ENCODE peak calls at places on chromosome 3, in eight cellular contexts. V is GM12878, C is A549, U is OCI-LY7, Z is fibroblast of lung, W is uterus, A is lung, K is astrocyte of the spinal cord. S is an unnamed sample.

GRCh38 chr3:69753179-69753775 is 14.0 kb downstream of the MITF start:
- DNase-seq in V (no peak), C (no peak), U (no peak), Z (no peak), W (no peak), A (no peak), K (no peak), S (no peak)

GRCh38 chr3:166510382-166510781 is 673.2 kb upstream of the BCHE start:
- DNase-seq in V (no peak), C (no peak), U (no peak), Z (no peak), W (no peak), A (no peak), K (no peak), S (no peak)

GRCh38 chr3:197545111-197545510 is 10.7 kb downstream of the BDH1 start:
- DNase-seq in V (no peak), C (no peak), U (no peak), Z (no peak), W (no peak), A (no peak), K (no peak), S (no peak)

GRCh38 chr3:156511987-156512677 is 42.8 kb downstream of the SSR3 start:
- DNase-seq in V (no peak), C (no peak), U (no peak), Z (no peak), W (no peak), A (no peak), K (no peak), S (no peak)

GRCh38 chr3:196292281-196292923 is 4.9 kb upstream of the PCYT1A start:
- DNase-seq in V (no peak), C (no peak), U (peak; percentile 74), Z (no peak), W (no peak), A (no peak), K (no peak), S (peak; percentile 57)

GRCh38 chr3:182792901-182793662 is at the start of gene ATP11B:
- DNase-seq in V (no peak), C (peak; percentile 45), U (peak; percentile 88), Z (peak; percentile 51), W (peak; percentile 72), A (peak; percentile 76), K (peak; percentile 68), S (peak; percentile 89)

GRCh38 chr3:37499061-37499785 is 324.8 kb upstream of the LRRFIP2 start:
- DNase-seq in V (no peak), C (no peak), U (no peak), Z (no peak), W (no peak), A (no peak), K (no peak), S (no peak)

GRCh38 chr3:16512435-16513140 is 911 bp downstream of the RFTN1 start:
- DNase-seq in V (no peak), C (no peak), U (peak; percentile 88), Z (peak; percentile 26), W (peak; percentile 47), A (peak; percentile 61), K (peak; percentile 20), S (peak; percentile 79)

GRCh38 chr3:151724846-151725562 is 8.7 kb upstream of the AADACL2 start:
- DNase-seq in V (no peak), C (no peak), U (no peak), Z (peak; percentile 58), W (no peak), A (no peak), K (no peak), S (no peak)

GRCh38 chr3:115831864-115832263 is 208.6 kb downstream of the GAP43 start:
- DNase-seq in V (no peak), C (no peak), U (no peak), Z (no peak), W (no peak), A (no peak), K (no peak), S (no peak)

GRCh38 chr3:15647629-15648167 is 46.2 kb downstream of the BTD start:
- DNase-seq in V (peak; percentile 94), C (no peak), U (peak; percentile 82), Z (peak; percentile 99), W (no peak), A (no peak), K (peak; percentile 98), S (peak; percentile 77)

GRCh38 chr3:48140284-48140683 is 47.9 kb downstream of the CDC25A start:
- DNase-seq in V (no peak), C (no peak), U (no peak), Z (no peak), W (no peak), A (no peak), K (no peak), S (no peak)

GRCh38 chr3:33064929-33065328 is 32.0 kb downstream of the GLB1 start:
- DNase-seq in V (no peak), C (peak; percentile 10), U (peak; percentile 65), Z (no peak), W (no peak), A (no peak), K (no peak), S (no peak)

GRCh38 chr3:158640646-158641045 is 3.7 kb upstream of the GFM1 start:
- DNase-seq in V (no peak), C (no peak), U (no peak), Z (no peak), W (no peak), A (no peak), K (no peak), S (no peak)

GRCh38 chr3:126931806-126932187 is 51.1 kb upstream of the PLXNA1 start:
- DNase-seq in V (no peak), C (no peak), U (no peak), Z (no peak), W (no peak), A (no peak), K (no peak), S (no peak)

GRCh38 chr3:184345678-184346144 is 8.3 kb downstream of the FAM131A start:
- DNase-seq in V (no peak), C (peak; percentile 68), U (peak; percentile 44), Z (peak; percentile 49), W (no peak), A (peak; percentile 77), K (peak; percentile 58), S (no peak)

GRCh38 chr3:169218314-169218983 is 445.1 kb downstream of the MECOM start:
- DNase-seq in V (no peak), C (peak; percentile 24), U (no peak), Z (peak; percentile 72), W (no peak), A (peak; percentile 43), K (peak; percentile 78), S (no peak)
- TF ChIP-seq CTCF in V (peak; percentile 28), C (no peak), U (peak; percentile 24), Z (peak; percentile 81), W (peak; percentile 21), A (peak; percentile 56), K (peak; percentile 87), S (peak; percentile 41)

DNA sequence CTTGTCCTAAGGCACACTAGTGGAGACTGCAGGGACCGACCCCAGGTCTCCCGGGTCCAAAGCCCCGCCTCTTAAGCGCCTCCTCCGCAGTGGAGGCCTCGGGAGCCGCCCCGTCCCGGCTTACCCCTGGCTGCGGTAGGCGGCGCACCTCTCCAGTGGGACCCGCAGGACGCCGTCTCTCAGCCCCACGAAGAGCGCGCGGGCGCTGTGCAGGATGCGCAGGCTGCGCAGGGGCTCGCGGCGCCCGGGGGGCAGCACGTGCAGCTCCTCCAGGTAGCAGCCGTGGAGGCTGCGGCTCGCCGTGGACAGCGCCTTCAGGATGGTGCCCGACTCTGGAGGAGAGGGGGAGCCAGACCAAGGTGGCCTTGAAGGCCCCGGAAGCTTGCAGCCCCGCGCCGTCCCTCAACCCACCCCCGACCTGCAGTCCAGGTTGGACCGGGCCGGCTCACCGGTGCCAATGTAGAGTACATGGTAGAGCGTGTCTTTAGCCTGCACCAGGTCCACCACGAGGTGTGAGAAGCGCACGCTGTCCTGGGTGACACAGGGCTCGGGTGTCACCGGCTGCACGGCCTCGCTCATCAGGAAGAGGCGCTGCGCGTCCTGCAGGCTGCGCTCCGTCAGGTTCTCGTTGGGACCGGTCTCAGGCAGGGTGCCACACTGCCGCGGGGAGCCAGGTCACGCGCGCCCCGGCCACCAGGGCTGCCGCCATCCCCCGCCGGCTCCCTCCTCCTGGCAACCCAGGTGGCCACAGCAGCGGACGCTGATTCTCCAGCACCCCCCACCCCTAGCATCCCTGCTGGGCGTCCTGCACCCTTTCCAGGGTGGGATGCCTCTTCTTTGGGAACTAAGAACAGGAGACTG is 105.5 kb downstream of the SEMA5B start:
- DNase-seq in V (no peak), C (peak; percentile 14), U (no peak), Z (no peak), W (no peak), A (no peak), K (no peak), S (peak; percentile 56)
- TF ChIP-seq CTCF in V (no peak), C (no peak), U (no peak), Z (no peak), W (no peak), A (no peak), K (no peak), S (peak; percentile 56)

GRCh38 chr3:39207361-39208192 is 15.2 kb upstream of the XIRP1 start:
- DNase-seq in V (no peak), C (no peak), U (peak; percentile 52), Z (no peak), W (no peak), A (no peak), K (no peak), S (no peak)

GRCh38 chr3:39210078-39210477 is 17.7 kb upstream of the XIRP1 start:
- DNase-seq in V (no peak), C (no peak), U (no peak), Z (no peak), W (no peak), A (no peak), K (no peak), S (no peak)

GRCh38 chr3:39209329-39209970 is 17.1 kb upstream of the XIRP1 start:
- DNase-seq in V (no peak), C (no peak), U (no peak), Z (no peak), W (no peak), A (no peak), K (no peak), S (no peak)

GRCh38 chr3:39205919-39206516 is 13.6 kb upstream of the XIRP1 start:
- DNase-seq in V (no peak), C (no peak), U (no peak), Z (no peak), W (no peak), A (no peak), K (no peak), S (no peak)

DNA sequence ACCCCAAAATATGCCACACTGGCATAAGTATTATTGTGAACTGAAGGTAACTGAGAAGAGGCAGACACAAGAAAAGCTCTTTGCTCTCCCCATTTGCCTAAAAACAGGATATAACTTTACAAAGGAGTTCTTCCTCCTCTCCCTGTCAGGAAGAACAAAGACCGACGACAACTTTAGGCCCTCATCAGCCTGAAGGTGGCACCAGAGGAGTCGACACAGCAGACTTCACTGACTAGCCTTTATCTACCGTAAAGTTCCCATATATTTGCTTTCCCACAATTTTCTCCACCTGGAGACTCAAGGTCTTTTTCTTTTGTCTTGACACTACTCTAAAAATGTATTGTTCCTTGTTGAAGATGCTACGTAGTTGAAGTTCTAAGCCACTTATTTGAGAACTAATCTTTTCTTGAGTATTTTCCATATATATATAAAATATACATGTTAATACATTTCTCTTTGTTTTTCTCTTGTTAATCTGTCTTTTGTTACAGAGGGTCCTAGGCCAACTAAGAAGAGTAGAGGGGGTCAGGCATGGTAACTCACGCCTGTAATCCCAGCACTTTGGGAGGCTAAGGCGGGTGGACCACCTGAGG is 16.2 kb upstream of the XIRP1 start:
- DNase-seq in V (no peak), C (peak; percentile 64), U (peak; percentile 74), Z (peak; percentile 43), W (no peak), A (no peak), K (peak; percentile 54), S (no peak)
- TF ChIP-seq CTCF in V (peak; percentile 74), C (peak; percentile 56), U (peak; percentile 92), Z (peak; percentile 70), W (peak; percentile 49), A (peak; percentile 49), K (peak; percentile 80), S (peak; percentile 71)

GRCh38 chr3:62833538-62833937 is 41.7 kb downstream of the CADPS start:
- DNase-seq in V (no peak), C (peak; percentile 1), U (peak; percentile 66), Z (peak; percentile 19), W (no peak), A (no peak), K (peak; percentile 5), S (no peak)
- TF ChIP-seq CTCF in V (peak; percentile 27), C (no peak), U (peak; percentile 90), Z (peak; percentile 29), W (no peak), A (no peak), K (peak; percentile 46), S (peak; percentile 54)